ENCODE peak calls at places on chromosomes 16 and 17, in nine cellular contexts. T is ovary, Z is PC-9, W is Calu3, U is heart right ventricle, V is nephron progenitor cell, C is lower lobe of right lung, H is RWPE1, R is fibroblast of mammary gland. Q is an unnamed sample.

GRCh38 chr16:75083826-75084225 is 32.8 kb downstream of the LDHD start:
- DNase-seq in C (no peak), R (no peak), W (no peak), Z (no peak), V (no peak), T (no peak), U (no peak), H (no peak), Q (no peak)

GRCh38 chr17:419073-419735 is 66.6 kb upstream of the RPH3AL start:
- DNase-seq in W (no peak), C (no peak), Z (no peak), T (no peak), U (no peak), H (no peak), R (no peak), V (no peak), Q (no peak)

GRCh38 chr16:85728879-85729278 is 22.0 kb downstream of the C16orf74 start:
- DNase-seq in V (no peak), T (no peak), U (no peak), R (no peak), Z (no peak), H (no peak), W (no peak), C (no peak), Q (no peak)

GRCh38 chr16:15502041-15502725 is 67.8 kb downstream of the BMERB1 start:
- DNase-seq in T (no peak), Z (peak; percentile 74), H (peak; percentile 83), U (no peak), R (peak; percentile 93), W (peak; percentile 26), C (no peak), V (no peak), Q (no peak)

GRCh38 chr17:12958786-12959185 is 59.0 kb downstream of the ELAC2 start:
- DNase-seq in W (no peak), U (no peak), Z (no peak), H (no peak), T (no peak), R (peak; percentile 89), C (no peak), V (no peak), Q (no peak)

GRCh38 chr16:81431554-81432353 is 12.9 kb upstream of the CMIP start:
- DNase-seq in W (no peak), U (no peak), R (peak; percentile 80), T (no peak), H (no peak), C (peak; percentile 65), Z (no peak), V (no peak), Q (no peak)

GRCh38 chr17:39092672-39093250 is 58.7 kb downstream of the PLXDC1 start:
- DNase-seq in Z (no peak), R (no peak), C (no peak), H (no peak), U (no peak), T (no peak), W (no peak), V (no peak), Q (no peak)

GRCh38 chr17:74842599-74843351 is 16.9 kb downstream of the GRIN2C start:
- DNase-seq in V (peak; percentile 82), C (peak; percentile 87), W (peak; percentile 77), U (peak; percentile 83), Z (peak; percentile 52), T (peak; percentile 78), H (peak; percentile 57), R (peak; percentile 40), Q (peak; percentile 81)

GRCh38 chr17:67759355-67760171 is 41.8 kb downstream of the NOL11 start:
- DNase-seq in U (peak; percentile 42), H (no peak), R (peak; percentile 18), W (no peak), T (peak; percentile 36), C (no peak), Z (no peak), V (no peak), Q (no peak)

GRCh38 chr17:36647598-36647997 is 46.2 kb downstream of the MRM1 start:
- DNase-seq in R (no peak), C (no peak), U (no peak), H (no peak), V (no peak), W (peak; percentile 41), T (no peak), Z (no peak), Q (no peak)

GRCh38 chr16:293043-293775 is 10.2 kb downstream of the PDIA2 start:
- DNase-seq in U (no peak), V (no peak), W (no peak), Z (no peak), H (no peak), R (no peak), T (no peak), C (no peak), Q (no peak)

DNA sequence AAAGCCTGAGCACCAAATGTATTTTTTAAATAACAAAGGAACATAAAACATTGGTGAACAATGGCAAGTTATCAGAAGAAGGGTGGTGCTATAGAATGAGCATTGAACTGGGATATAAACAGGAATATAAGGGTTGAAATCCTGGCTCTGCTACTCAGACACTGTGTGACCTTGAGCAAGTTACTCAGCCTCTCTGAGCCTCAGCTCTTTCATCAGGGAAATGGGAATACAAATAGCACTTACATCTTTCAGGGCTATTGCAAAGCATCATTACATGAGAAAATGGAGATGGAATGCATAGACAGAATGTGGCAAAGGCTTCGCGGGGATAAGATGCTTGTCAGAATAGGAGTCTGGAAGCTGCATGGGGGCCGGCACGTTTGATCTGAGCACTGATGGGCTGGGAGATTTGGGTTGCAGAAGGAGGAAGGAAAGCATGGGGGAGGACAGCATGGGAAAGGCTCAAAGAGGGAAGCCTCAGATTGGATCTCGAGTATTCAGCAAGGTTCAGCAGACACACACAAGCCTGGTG is 4.8 kb upstream of the CDH5 start:
- DNase-seq in W (no peak), H (no peak), R (no peak), T (no peak), Z (no peak), V (no peak), U (no peak), C (no peak), Q (no peak)
- TF ChIP-seq CTCF in W (no peak), H (no peak), R (no peak), T (no peak), Z (no peak), V (no peak), U (no peak), C (no peak), Q (no peak)

DNA sequence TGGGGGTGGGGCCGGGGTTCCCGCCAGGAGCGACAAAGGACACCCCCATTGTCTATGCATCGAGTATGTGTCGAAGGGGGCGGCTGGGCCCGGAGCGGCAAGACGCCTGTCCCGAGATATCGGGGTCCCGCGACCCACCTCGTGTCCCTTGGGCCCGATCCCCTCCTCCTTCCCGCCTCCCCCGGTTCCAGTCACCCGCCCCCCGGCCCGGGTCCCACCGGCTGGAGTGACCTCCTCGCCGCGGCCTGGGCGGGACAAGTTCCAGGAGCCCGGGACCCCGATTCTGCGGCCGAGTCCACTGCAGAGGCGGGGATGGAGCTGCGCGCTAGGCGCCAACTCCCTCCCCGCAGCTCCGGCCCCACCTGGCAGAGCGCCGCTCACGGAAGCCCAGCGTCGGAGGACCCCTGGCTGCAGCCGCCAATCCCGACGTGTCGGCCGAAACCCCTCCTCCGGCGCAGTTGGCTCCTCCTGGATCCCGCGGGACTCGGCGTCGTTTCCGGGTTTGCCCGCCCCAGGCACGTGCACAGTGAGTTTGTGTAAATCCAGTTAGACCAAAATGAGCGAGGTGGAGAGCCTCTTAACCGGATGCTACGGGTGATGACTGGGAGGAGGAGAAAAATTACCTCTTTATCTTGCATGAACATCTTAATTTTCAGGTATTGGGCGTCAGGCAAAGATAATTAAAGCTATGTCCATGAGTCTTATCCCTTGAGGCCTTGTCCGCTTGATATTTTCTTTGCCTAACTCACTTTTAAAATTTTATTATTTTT is at the start of gene NMRAL1:
- DNase-seq in W (peak; percentile 98), Z (peak; percentile 92), V (peak; percentile 75), T (peak; percentile 93), C (peak; percentile 93), U (peak; percentile 90), H (peak; percentile 89), R (peak; percentile 87), Q (peak; percentile 95)
- TF ChIP-seq CTCF in W (no peak), Z (no peak), V (no peak), T (no peak), C (no peak), U (no peak), H (no peak), R (no peak), Q (peak; percentile 11)

DNA sequence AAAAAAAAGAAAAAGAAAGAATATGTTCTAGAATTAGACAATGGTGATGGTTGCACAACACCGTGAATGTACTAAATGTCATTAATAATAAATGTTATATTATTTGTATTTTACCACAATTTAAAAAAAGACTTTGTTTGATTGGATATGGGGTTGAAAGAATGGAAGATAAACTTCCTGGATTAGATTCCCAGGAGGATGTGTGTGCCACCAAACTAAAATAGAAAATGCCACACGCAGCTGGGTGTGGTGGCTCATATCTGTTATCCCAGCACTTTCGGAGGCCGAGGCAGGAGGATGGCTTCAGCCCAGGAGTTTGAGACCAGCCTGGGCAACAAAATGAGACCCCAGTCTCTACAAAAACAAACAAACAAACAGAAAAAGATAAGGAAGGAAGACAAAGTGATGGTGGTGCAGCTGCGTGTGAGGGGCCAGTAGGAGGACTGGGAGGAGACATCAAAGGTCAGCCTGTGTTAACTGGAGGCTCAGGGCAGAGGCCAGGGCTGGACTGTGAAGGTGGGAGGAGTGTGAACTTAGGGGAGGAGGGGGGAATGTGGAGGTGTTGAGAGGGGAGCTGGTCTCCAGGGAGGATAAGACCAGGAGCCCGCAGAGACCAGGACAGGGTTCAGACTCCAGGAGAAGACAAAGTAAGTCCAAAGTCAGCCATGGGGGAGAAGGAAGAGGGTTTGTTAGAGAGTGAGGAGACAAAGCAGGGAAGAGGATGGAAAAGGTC is 4.1 kb downstream of the PECAM1 start:
- DNase-seq in Z (no peak), R (no peak), T (no peak), U (no peak), V (no peak), C (no peak), W (no peak), H (no peak), Q (no peak)
- TF ChIP-seq CTCF in Z (no peak), R (no peak), T (no peak), U (no peak), V (no peak), C (no peak), W (no peak), H (no peak), Q (no peak)

DNA sequence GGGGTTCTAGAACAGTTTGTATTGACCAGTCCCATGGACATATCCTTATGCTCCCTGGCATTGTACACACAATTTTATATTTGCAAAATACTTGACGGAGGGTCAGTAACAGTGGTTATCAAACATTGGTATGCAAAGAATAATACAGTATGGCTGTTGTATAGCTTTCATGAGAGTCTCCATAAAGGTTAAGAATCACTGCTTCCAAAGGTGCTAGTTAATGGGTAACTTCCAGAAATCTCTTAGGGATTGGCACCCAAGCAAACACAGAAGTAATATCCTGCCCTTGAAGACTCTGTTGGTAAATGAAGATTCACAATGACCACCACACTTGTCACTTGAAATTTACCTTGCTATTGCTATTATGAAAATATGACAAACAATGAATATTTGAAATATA is 239.2 kb downstream of the ZFHX3 start:
- DNase-seq in C (no peak), V (no peak), R (no peak), U (no peak), W (no peak), H (no peak), T (no peak), Z (no peak), Q (no peak)
- TF ChIP-seq CTCF in C (no peak), V (no peak), R (no peak), U (no peak), W (no peak), H (no peak), T (no peak), Z (no peak), Q (no peak)

Q was measured in GM13977.